ENCODE peak calls at places on chromosomes 7 and 10, in eight cellular contexts. P, S, N, Q, Z, A, I and L are unnamed samples. For H3K36me3, the result is how much of the 10 kb centered on the place peaks cover.

GRCh38 chr10:73649876-73650536 is 5.8 kb downstream of the SYNPO2L start:
- DNase-seq in P (no peak), S (no peak), N (no peak), Q (peak), Z (no peak), A (no peak), I (no peak), L (no peak)

GRCh38 chr10:4519691-4520402 is 306.2 kb upstream of the AKR1E2 start:
- DNase-seq in P (no peak), S (no peak), N (no peak), Q (no peak), Z (peak), A (no peak), I (no peak), L (no peak)

GRCh38 chr7:4753610-4754432 is 21.6 kb upstream of the AP5Z1 start:
- DNase-seq in P (peak), S (peak), N (no peak), Q (peak), Z (peak), A (peak), I (peak), L (peak)

GRCh38 chr10:110494532-110494931 is 3.2 kb upstream of the DUSP5 start:
- DNase-seq in P (no peak), S (no peak), N (no peak), Q (no peak), Z (no peak), A (no peak), I (no peak), L (no peak)

GRCh38 chr10:21406595-21407218 is 118.8 kb downstream of the SKIDA1 start:
- DNase-seq in P (no peak), S (no peak), N (no peak), Q (no peak), Z (peak), A (no peak), I (no peak), L (peak)

GRCh38 chr7:121079425-121080169 is 91.1 kb downstream of the CPED1 start:
- DNase-seq in P (no peak), S (no peak), N (no peak), Q (no peak), Z (peak), A (no peak), I (no peak), L (no peak)

GRCh38 chr7:131945948-131946525 is 389.6 kb upstream of the PODXL start:
- DNase-seq in P (no peak), S (no peak), N (no peak), Q (no peak), Z (no peak), A (peak), I (no peak), L (no peak)

GRCh38 chr10:4221315-4221714 is 436.3 kb upstream of the KLF6 start:
- DNase-seq in P (no peak), S (no peak), N (no peak), Q (no peak), Z (no peak), A (no peak), I (no peak), L (no peak)

GRCh38 chr7:46201966-46202365 is 280.9 kb upstream of the IGFBP3 start:
- DNase-seq in P (no peak), S (no peak), N (no peak), Q (no peak), Z (no peak), A (no peak), I (no peak), L (no peak)

GRCh38 chr10:74585231-74586087 is 240.9 kb upstream of the KAT6B start:
- DNase-seq in P (no peak), S (no peak), N (no peak), Q (no peak), Z (peak), A (no peak), I (peak), L (peak)

GRCh38 chr7:104142147-104142546 is 65.7 kb downstream of the ORC5 start:
- DNase-seq in P (no peak), S (no peak), N (no peak), Q (no peak), Z (peak), A (no peak), I (no peak), L (no peak)

GRCh38 chr10:13993169-13993568 is 337.6 kb downstream of the FRMD4A start:
- DNase-seq in P (no peak), S (no peak), N (no peak), Q (no peak), Z (peak), A (no peak), I (no peak), L (no peak)

GRCh38 chr10:82982110-82982608 is 1107.2 kb downstream of the NRG3 start:
- DNase-seq in P (peak), S (no peak), N (no peak), Q (no peak), Z (peak), A (no peak), I (no peak), L (no peak)

GRCh38 chr7:151057038-151057736 is 510 bp downstream of the CDK5 start:
- DNase-seq in P (no peak), S (no peak), N (no peak), Q (no peak), Z (no peak), A (no peak), I (no peak), L (no peak)

GRCh38 chr7:148854975-148855374 is 29.1 kb downstream of the EZH2 start:
- DNase-seq in P (no peak), S (no peak), N (no peak), Q (no peak), Z (no peak), A (no peak), I (no peak), L (no peak)

GRCh38 chr7:158494162-158494586 is 93.4 kb downstream of the PTPRN2 start:
- DNase-seq in P (no peak), S (no peak), N (no peak), Q (no peak), Z (no peak), A (no peak), I (no peak), L (no peak)

GRCh38 chr10:25050402-25050801 is 34.0 kb downstream of the THNSL1 start:
- DNase-seq in P (no peak), S (no peak), N (no peak), Q (no peak), Z (no peak), A (no peak), I (no peak), L (no peak)

GRCh38 chr7:148914208-148914777 is 30.2 kb upstream of the EZH2 start:
- DNase-seq in P (peak), S (no peak), N (no peak), Q (no peak), Z (peak), A (no peak), I (no peak), L (peak)

GRCh38 chr10:13613519-13613918 is 26.8 kb downstream of the PRPF18 start:
- DNase-seq in P (no peak), S (no peak), N (no peak), Q (no peak), Z (peak), A (no peak), I (no peak), L (no peak)

GRCh38 chr10:14409247-14409646 is 78.5 kb upstream of the FRMD4A start:
- DNase-seq in P (no peak), S (no peak), N (no peak), Q (no peak), Z (no peak), A (no peak), I (no peak), L (no peak)

GRCh38 chr10:119281581-119282071 is 74.3 kb downstream of the GRK5 start:
- DNase-seq in P (no peak), S (peak), N (no peak), Q (peak), Z (peak), A (no peak), I (no peak), L (no peak)

GRCh38 chr10:102153093-102153620 is 968 bp downstream of the NOLC1 start:
- DNase-seq in P (no peak), S (no peak), N (no peak), Q (no peak), Z (peak), A (no peak), I (no peak), L (no peak)

GRCh38 chr10:111475720-111476119 is 398.9 kb downstream of the ADRA2A start:
- DNase-seq in P (no peak), S (no peak), N (no peak), Q (no peak), Z (no peak), A (no peak), I (no peak), L (no peak)

GRCh38 chr7:27435461-27435860 is 192.9 kb downstream of the EVX1 start:
- DNase-seq in P (no peak), S (no peak), N (no peak), Q (no peak), Z (peak), A (no peak), I (no peak), L (no peak)

GRCh38 chr7:1380821-1381580 is 78.3 kb downstream of the MICALL2 start:
- DNase-seq in P (no peak), S (no peak), N (no peak), Q (no peak), Z (no peak), A (no peak), I (no peak), L (no peak)

GRCh38 chr7:45451636-45452035 is 122.5 kb upstream of the ADCY1 start:
- DNase-seq in P (no peak), S (no peak), N (no peak), Q (no peak), Z (no peak), A (no peak), I (no peak), L (no peak)

GRCh38 chr10:31961675-31962074 is 33.0 kb upstream of the ARHGAP12 start:
- DNase-seq in P (no peak), S (no peak), N (no peak), Q (no peak), Z (peak), A (no peak), I (no peak), L (no peak)

GRCh38 chr7:101772508-101773306 is 44.7 kb upstream of the CUX1 start:
- DNase-seq in P (no peak), S (no peak), N (no peak), Q (no peak), Z (no peak), A (no peak), I (no peak), L (no peak)

GRCh38 chr7:8418627-8419245 is 14.7 kb upstream of the NXPH1 start:
- DNase-seq in P (peak), S (no peak), N (no peak), Q (no peak), Z (peak), A (peak), I (peak), L (peak)

GRCh38 chr7:74084722-74085578 is 1.3 kb downstream of the LIMK1 start:
- DNase-seq in P (no peak), S (no peak), N (no peak), Q (no peak), Z (no peak), A (no peak), I (no peak), L (no peak)

GRCh38 chr7:113086431-113086888 is at the start of gene GPR85:
- DNase-seq in P (no peak), S (peak), N (peak), Q (peak), Z (peak), A (no peak), I (peak), L (peak)

GRCh38 chr10:75070478-75071163 is 40.8 kb upstream of the SAMD8 start:
- DNase-seq in P (no peak), S (no peak), N (no peak), Q (peak), Z (no peak), A (no peak), I (no peak), L (no peak)

GRCh38 chr10:116133641-116134040 is 139.4 kb downstream of the GFRA1 start:
- DNase-seq in P (no peak), S (no peak), N (no peak), Q (no peak), Z (no peak), A (no peak), I (no peak), L (no peak)

GRCh38 chr10:43304687-43305333 is 37.9 kb upstream of the RASGEF1A start:
- DNase-seq in P (no peak), S (peak), N (no peak), Q (peak), Z (peak), A (peak), I (peak), L (peak)

GRCh38 chr10:43306899-43307298 is 40.0 kb upstream of the RASGEF1A start:
- DNase-seq in P (no peak), S (no peak), N (no peak), Q (no peak), Z (no peak), A (no peak), I (no peak), L (no peak)

GRCh38 chr10:43307306-43307705 is 40.4 kb upstream of the RASGEF1A start:
- DNase-seq in P (no peak), S (no peak), N (no peak), Q (no peak), Z (no peak), A (no peak), I (no peak), L (no peak)

GRCh38 chr10:43304079-43304686 is 37.3 kb upstream of the RASGEF1A start:
- DNase-seq in P (no peak), S (no peak), N (no peak), Q (no peak), Z (no peak), A (no peak), I (no peak), L (no peak)

GRCh38 chr10:43305881-43306280 is 39.0 kb upstream of the RASGEF1A start:
- DNase-seq in P (no peak), S (no peak), N (no peak), Q (no peak), Z (no peak), A (no peak), I (no peak), L (no peak)
- H3K4me3 ChIP-seq in P (no peak), S (no peak), N (no peak), Q (no peak), Z (no peak), A (no peak), I (no peak), L (no peak)

GRCh38 chr7:134827436-134827835 is 48.0 kb downstream of the CALD1 start:
- DNase-seq in P (no peak), S (no peak), N (no peak), Q (no peak), Z (no peak), A (no peak), I (no peak), L (no peak)

GRCh38 chr7:134827889-134828288 is 48.5 kb downstream of the CALD1 start:
- DNase-seq in P (no peak), S (no peak), N (no peak), Q (no peak), Z (peak), A (no peak), I (no peak), L (no peak)

GRCh38 chr7:134831862-134832261 is 52.4 kb downstream of the CALD1 start:
- DNase-seq in P (no peak), S (peak), N (no peak), Q (peak), Z (peak), A (no peak), I (no peak), L (no peak)

GRCh38 chr7:134828361-134828760 is 48.9 kb downstream of the CALD1 start:
- DNase-seq in P (no peak), S (no peak), N (no peak), Q (no peak), Z (peak), A (no peak), I (no peak), L (no peak)

GRCh38 chr7:134829381-134829986 is 50.0 kb downstream of the CALD1 start:
- DNase-seq in P (no peak), S (no peak), N (no peak), Q (no peak), Z (no peak), A (no peak), I (no peak), L (no peak)
- H3K27ac ChIP-seq in P (no peak), S (peak), N (peak), Q (peak), Z (no peak), A (no peak), I (no peak), L (no peak)

DNA sequence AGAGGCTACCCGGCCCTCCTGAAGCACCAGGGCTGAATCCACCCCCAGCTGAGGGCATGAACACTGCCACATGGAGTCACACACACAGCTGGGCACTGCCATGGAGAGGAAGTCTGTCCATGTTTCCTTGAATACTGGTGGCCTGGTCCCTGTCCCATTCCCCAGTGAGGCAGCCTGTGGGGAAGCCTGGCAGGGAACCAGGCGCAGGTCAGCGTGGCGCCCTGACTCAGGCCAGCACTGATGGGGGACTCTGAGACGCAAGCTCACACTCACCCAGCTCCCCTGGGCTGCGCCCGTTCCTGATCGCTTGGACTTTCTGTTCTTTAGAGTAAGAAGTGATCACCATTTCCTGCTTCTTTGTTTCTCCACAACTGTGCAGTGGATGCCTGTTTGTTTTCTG is 128.3 kb downstream of the EGFR start:
- DNase-seq in P (no peak), S (no peak), N (no peak), Q (no peak), Z (no peak), A (no peak), I (no peak), L (no peak)
- H3K36me3 ChIP-seq in P (under half), S (under half), N (half or more), Q (half or more), Z (under half), A (under half), I (under half), L (under half)

GRCh38 chr7:14900051-14900450 is 2.5 kb downstream of the DGKB start:
- DNase-seq in P (no peak), S (no peak), N (no peak), Q (no peak), Z (no peak), A (no peak), I (no peak), L (no peak)

GRCh38 chr7:14899065-14899464 is 3.5 kb downstream of the DGKB start:
- DNase-seq in P (no peak), S (no peak), N (no peak), Q (no peak), Z (peak), A (no peak), I (no peak), L (no peak)

GRCh38 chr7:14905764-14906163 is 3.2 kb upstream of the DGKB start:
- DNase-seq in P (no peak), S (no peak), N (no peak), Q (no peak), Z (no peak), A (no peak), I (no peak), L (no peak)

GRCh38 chr7:14902589-14902963 is at the start of gene DGKB:
- DNase-seq in P (no peak), S (peak), N (no peak), Q (peak), Z (peak), A (no peak), I (no peak), L (no peak)
- H3K4me3 ChIP-seq in P (peak), S (peak), N (no peak), Q (peak), Z (peak), A (no peak), I (no peak), L (no peak)

DNA sequence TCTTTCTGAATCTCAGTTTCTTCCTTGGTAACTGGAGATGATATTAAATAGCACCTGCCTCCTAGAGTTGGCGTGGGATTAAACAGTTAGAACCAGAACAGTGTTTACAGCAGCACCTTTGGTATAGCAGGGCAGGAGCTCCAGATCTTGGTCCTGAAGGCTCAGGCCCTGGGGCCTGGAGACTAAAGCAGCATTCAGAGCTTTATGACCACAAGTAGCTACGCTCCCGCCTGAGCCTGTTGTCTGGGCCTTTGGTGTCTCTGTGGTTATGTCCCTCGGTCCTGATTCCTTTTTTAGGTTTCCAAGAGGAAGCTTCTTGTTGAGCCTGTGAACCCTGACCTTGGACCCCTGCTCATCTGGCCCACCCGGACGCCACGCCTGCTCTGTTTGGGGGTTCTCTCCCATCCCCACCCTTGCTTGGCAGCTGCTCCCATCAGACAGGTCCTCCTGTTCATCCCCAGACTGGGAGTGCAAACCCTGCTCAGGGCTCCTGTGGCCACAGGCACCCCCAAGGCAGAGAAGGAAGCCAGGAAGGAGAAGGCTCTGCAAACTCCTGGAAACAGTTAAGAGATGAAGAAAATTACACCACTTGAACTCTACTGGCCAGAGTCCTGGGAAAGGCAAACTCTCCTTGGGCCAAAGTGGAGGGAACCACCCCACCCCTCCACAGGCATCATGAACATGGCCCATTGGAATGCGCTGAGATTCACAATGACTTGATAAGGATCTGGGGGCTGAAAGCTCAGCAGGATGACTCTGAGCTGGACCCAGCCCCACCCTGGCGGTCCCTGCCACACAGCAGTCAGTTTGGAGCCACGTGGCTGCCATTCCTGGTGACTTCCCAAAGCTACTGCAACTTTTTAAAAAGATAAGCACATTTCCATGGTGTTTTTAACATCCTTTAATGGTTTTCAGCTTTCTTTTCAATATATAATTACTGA is 50.1 kb upstream of the TMEM72 start:
- DNase-seq in P (no peak), S (no peak), N (no peak), Q (no peak), Z (peak), A (no peak), I (no peak), L (no peak)
- H3K27ac ChIP-seq in P (no peak), S (no peak), N (no peak), Q (no peak), Z (peak), A (no peak), I (no peak), L (no peak)